ENCODE peak calls at places on chromosomes 1 and 21, in nine cellular contexts. C is naive thymus-derived CD8-positive, alpha-beta T cell; S is IMR-90; G is stimulated activated CD4-positive, alpha-beta T cell treated with anti-CD3 and anti-CD28 coated beads, Interleukin-2, amount 100 ng/mL, for 48 hours; U is stimulated activated effector memory CD8-positive, alpha-beta T cell treated with anti-CD3 and anti-CD28 coated beads, Interleukin-12 subunit alpha, Interleukin-12 subunit beta, amount 100 ng/mL, for 72 hours; W is NT2/D1; Z is putamen; B is AG10803; I is BJ. H is an unnamed sample.

GRCh38 chr1:180040034-180040433 is 85.4 kb downstream of the CEP350 start:
- DNase-seq in C (no peak), S (peak; percentile 37), G (no peak), U (no peak), W (no peak), Z (peak; percentile 27), B (peak; percentile 74), I (peak; percentile 30), H (no peak)

GRCh38 chr1:96178053-96178452 is 543.5 kb upstream of the PTBP2 start:
- DNase-seq in C (no peak), S (no peak), G (no peak), U (no peak), W (no peak), Z (no peak), B (no peak), I (no peak), H (no peak)

GRCh38 chr1:91511386-91511785 is 10.7 kb downstream of the CDC7 start:
- DNase-seq in C (no peak), S (peak; percentile 68), G (no peak), U (no peak), W (no peak), Z (peak; percentile 22), B (peak; percentile 64), I (no peak), H (peak; percentile 32)

GRCh38 chr1:229027622-229028182 is 243.2 kb upstream of the RAB4A start:
- DNase-seq in C (no peak), S (peak; percentile 37), G (no peak), U (no peak), W (peak; percentile 94), Z (no peak), B (peak; percentile 19), I (no peak), H (no peak)

GRCh38 chr1:207027221-207027777 is 5.3 kb downstream of the C1orf116 start:
- DNase-seq in C (no peak), S (peak; percentile 22), G (no peak), U (no peak), W (no peak), Z (no peak), B (no peak), I (no peak), H (no peak)

GRCh38 chr1:112672009-112672408 is 2.5 kb upstream of the MOV10 start:
- DNase-seq in C (no peak), S (no peak), G (no peak), U (no peak), W (peak; percentile 25), Z (no peak), B (peak; percentile 17), I (no peak), H (no peak)

GRCh38 chr21:34073032-34073748 is at the start of the genes MRPS6 and SLC5A3:
- DNase-seq in C (peak; percentile 84), S (peak; percentile 81), G (peak; percentile 67), U (peak; percentile 65), W (peak; percentile 85), Z (peak; percentile 76), B (peak; percentile 80), I (no peak), H (peak; percentile 63)

GRCh38 chr21:39082656-39083376 is 100.4 kb downstream of the PSMG1 start:
- DNase-seq in C (no peak), S (no peak), G (no peak), U (no peak), W (no peak), Z (no peak), B (no peak), I (no peak), H (no peak)

GRCh38 chr1:59952065-59952464 is 25.5 kb upstream of the CYP2J2 start:
- DNase-seq in C (no peak), S (peak; percentile 4), G (no peak), U (no peak), W (no peak), Z (no peak), B (peak; percentile 15), I (no peak), H (no peak)

GRCh38 chr1:212794561-212795014 is 2.9 kb downstream of the TATDN3 start:
- DNase-seq in C (no peak), S (no peak), G (no peak), U (no peak), W (no peak), Z (peak; percentile 75), B (no peak), I (no peak), H (no peak)

H was measured in central memory CD4-positive, alpha-beta T cell.